ENCODE peak calls at places on chromosomes 11 and 22, in eight cellular contexts. D is pancreas; K is DMS 273 treated with DMSO at 0.1 percent for 48 hours; V is stimulated activated CD8-positive, alpha-beta memory T cell treated with anti-CD3 and anti-CD28 coated beads, Interleukin-4, amount 100 ng/mL, for 24 hours; A is T-helper 2 cell; S is DMS153; N is HFFc6; W is GDM1. F is an unnamed sample.

GRCh38 chr11:78138694-78139421 is 568 bp downstream of the ALG8 start:
- DNase-seq in D (peak; percentile 19), K (no peak), V (peak; percentile 13), A (peak; percentile 5), S (no peak), N (peak; percentile 39), W (no peak), F (peak; percentile 28)

GRCh38 chr11:112455791-112456190 is 195.1 kb upstream of the PLET1 start:
- DNase-seq in D (no peak), K (no peak), V (no peak), A (no peak), S (no peak), N (no peak), W (no peak), F (no peak)

GRCh38 chr11:108873305-108873704 is 208.4 kb downstream of the DDX10 start:
- DNase-seq in D (no peak), K (no peak), V (no peak), A (no peak), S (no peak), N (peak; percentile 45), W (no peak), F (no peak)

GRCh38 chr11:77302752-77303151 is 1.3 kb upstream of the GDPD4 start:
- DNase-seq in D (no peak), K (no peak), V (no peak), A (no peak), S (no peak), N (no peak), W (no peak), F (no peak)

GRCh38 chr11:74255741-74256369 is 55.6 kb downstream of the P4HA3 start:
- DNase-seq in D (peak; percentile 64), K (no peak), V (peak; percentile 7), A (peak; percentile 29), S (no peak), N (peak; percentile 29), W (peak; percentile 60), F (peak; percentile 21)

GRCh38 chr11:64759722-64760719 is at the start of gene PYGM:
- DNase-seq in D (no peak), K (no peak), V (no peak), A (no peak), S (no peak), N (no peak), W (no peak), F (peak; percentile 16)

GRCh38 chr22:46592390-46592872 is 27.8 kb upstream of the GRAMD4 start:
- DNase-seq in D (no peak), K (no peak), V (peak; percentile 56), A (no peak), S (no peak), N (peak; percentile 22), W (peak; percentile 65), F (peak; percentile 77)

GRCh38 chr11:107770546-107770945 is 58.7 kb upstream of the SLN start:
- DNase-seq in D (no peak), K (no peak), V (no peak), A (no peak), S (no peak), N (peak; percentile 93), W (no peak), F (peak; percentile 87)

GRCh38 chr11:64633555-64634159 is 42.6 kb downstream of the SLC22A12 start:
- DNase-seq in D (no peak), K (no peak), V (no peak), A (no peak), S (no peak), N (no peak), W (no peak), F (no peak)

GRCh38 chr11:133897331-133897650 is 52.0 kb upstream of the SPATA19 start:
- DNase-seq in D (no peak), K (no peak), V (no peak), A (no peak), S (no peak), N (no peak), W (no peak), F (no peak)